ENCODE peak calls at places on chromosomes 4 and X, in seven cellular contexts. E is Calu3; U is activated T-helper 1 cell treated with anti-CD3 and anti-CD28 coated beads, Interleukin-2, amount 50 U/mL, for 16 hours; B is IMR-90; O is HT-29; T is SHP77; G is endodermal cell. H is an unnamed sample.

GRCh38 chr4:24024597-24024996 is 134.8 kb upstream of the PPARGC1A start:
- DNase-seq in E (no peak), U (no peak), B (peak), O (no peak), T (no peak), G (no peak), H (no peak)

GRCh38 chr4:10075158-10075863 is 41.3 kb downstream of the WDR1 start:
- DNase-seq in E (no peak), U (no peak), B (no peak), O (no peak), T (no peak), G (peak), H (no peak)

GRCh38 chr4:93897559-93897958 is 69.0 kb downstream of the ATOH1 start:
- DNase-seq in E (no peak), U (no peak), B (no peak), O (peak), T (no peak), G (no peak), H (no peak)

GRCh38 chrX:119206203-119206602 is 29.9 kb upstream of the PGRMC1 start:
- DNase-seq in E (no peak), U (no peak), B (no peak), O (no peak), T (no peak), G (no peak), H (no peak)

GRCh38 chr4:8471211-8471875 is 30.8 kb downstream of the TRMT44 start:
- DNase-seq in E (no peak), U (no peak), B (no peak), O (no peak), T (no peak), G (no peak), H (no peak)

GRCh38 chrX:8364369-8365141 is 100.1 kb upstream of the VCX3B start:
- DNase-seq in E (no peak), U (no peak), B (no peak), O (peak), T (peak), G (peak), H (no peak)

GRCh38 chrX:115413246-115413878 is 123.8 kb downstream of the LUZP4 start:
- DNase-seq in E (no peak), U (no peak), B (peak), O (no peak), T (no peak), G (no peak), H (no peak)

GRCh38 chr4:82044141-82044993 is 329.4 kb downstream of the HNRNPD start:
- DNase-seq in E (peak), U (no peak), B (peak), O (peak), T (peak), G (peak), H (peak)

GRCh38 chr4:89558147-89558546 is 250.5 kb upstream of the GPRIN3 start:
- DNase-seq in E (no peak), U (no peak), B (no peak), O (peak), T (no peak), G (peak), H (no peak)

GRCh38 chr4:2820216-2820982 is 23.2 kb upstream of the ADD1 start:
- DNase-seq in E (no peak), U (no peak), B (no peak), O (no peak), T (no peak), G (peak), H (no peak)

GRCh38 chrX:153610834-153611209 is 11.9 kb upstream of the CCNQ start:
- DNase-seq in E (no peak), U (no peak), B (no peak), O (no peak), T (no peak), G (no peak), H (no peak)

GRCh38 chr4:153160856-153161598 is 43.2 kb upstream of the TRIM2 start:
- DNase-seq in E (no peak), U (no peak), B (no peak), O (no peak), T (no peak), G (no peak), H (no peak)

GRCh38 chrX:118523920-118524319 is 28.3 kb downstream of the DOCK11 start:
- DNase-seq in E (no peak), U (no peak), B (no peak), O (no peak), T (no peak), G (no peak), H (no peak)

GRCh38 chr4:3851881-3852280 is 85.7 kb downstream of the ADRA2C start:
- DNase-seq in E (no peak), U (no peak), B (no peak), O (no peak), T (no peak), G (peak), H (no peak)

GRCh38 chrX:103254921-103255455 is at the start of gene TCEAL8:
- DNase-seq in E (no peak), U (peak), B (peak), O (peak), T (peak), G (peak), H (peak)

GRCh38 chrX:10138726-10139125 is 18.0 kb upstream of the CLCN4 start:
- DNase-seq in E (no peak), U (no peak), B (no peak), O (no peak), T (no peak), G (no peak), H (no peak)

GRCh38 chrX:32873786-32874185 is 337.6 kb downstream of the DMD start:
- DNase-seq in E (no peak), U (no peak), B (no peak), O (no peak), T (no peak), G (no peak), H (no peak)

GRCh38 chr4:80694178-80694577 is 336.3 kb upstream of the BMP3 start:
- DNase-seq in E (peak), U (no peak), B (no peak), O (peak), T (no peak), G (no peak), H (no peak)

GRCh38 chrX:125439194-125439849 is 119.7 kb downstream of the TEX13C start:
- DNase-seq in E (no peak), U (no peak), B (no peak), O (no peak), T (no peak), G (no peak), H (no peak)

H was measured in stimulated activated CD4-positive, alpha-beta T cell treated with anti-CD3 and anti-CD28 coated beads, TNF-alpha, amount 100 ng/mL, for 24 hours.